ENCODE peak calls at places on chromosomes 13 and 19, in seven cellular contexts. R is PC-9, K is A549, H is IMR-90, D is trophoblast cell, A is GM23338, V is SK-N-SH. E is an unnamed sample.

GRCh38 chr13:44306401-44307192 is 67.0 kb upstream of the SERP2 start:
- DNase-seq in H (peak; percentile 99), K (peak; percentile 36), D (peak; percentile 18), A (peak; percentile 62), R (peak; percentile 62), V (no peak), E (peak; percentile 67)

GRCh38 chr13:20188649-20189553 is 3.8 kb downstream of the GJB2 start:
- DNase-seq in K (no peak), V (peak; percentile 41), A (peak; percentile 77), H (no peak), D (no peak), R (no peak), E (no peak)

GRCh38 chr13:20840590-20840989 is 62.0 kb downstream of the XPO4 start:
- DNase-seq in V (no peak), R (no peak), K (no peak), D (no peak), A (no peak), H (no peak), E (no peak)

GRCh38 chr13:105914637-105915036 is 620.8 kb downstream of the EFNB2 start:
- DNase-seq in K (no peak), V (no peak), R (no peak), D (peak; percentile 38), H (peak; percentile 95), A (no peak), E (no peak)

GRCh38 chr19:7989071-7989575 is 16.3 kb downstream of the ELAVL1 start:
- DNase-seq in K (no peak), V (no peak), R (peak; percentile 37), A (no peak), H (no peak), D (peak; percentile 89), E (no peak)

GRCh38 chr13:43805681-43806128 is 18.9 kb upstream of the ENOX1 start:
- DNase-seq in D (peak; percentile 50), A (peak; percentile 59), V (no peak), R (no peak), H (peak; percentile 25), K (peak; percentile 11), E (no peak)

GRCh38 chr13:48909088-48909389 is 66.7 kb upstream of the FNDC3A start:
- DNase-seq in K (no peak), H (no peak), R (no peak), A (no peak), V (no peak), D (no peak), E (no peak)

GRCh38 chr19:35059799-35060091 is 18.2 kb downstream of the HPN start:
- DNase-seq in H (no peak), K (no peak), R (no peak), V (no peak), A (no peak), D (no peak), E (no peak)

GRCh38 chr13:95155504-95155903 is 145.7 kb downstream of the ABCC4 start:
- DNase-seq in D (no peak), A (no peak), H (no peak), V (no peak), R (no peak), K (no peak), E (no peak)

GRCh38 chr19:6219147-6219525 is 60.6 kb downstream of the MLLT1 start:
- DNase-seq in H (no peak), R (no peak), A (no peak), K (no peak), D (no peak), V (no peak), E (no peak)

GRCh38 chr13:31786011-31786410 is 46.7 kb downstream of the RXFP2 start:
- DNase-seq in A (no peak), D (no peak), H (no peak), V (no peak), R (no peak), K (no peak), E (no peak)

GRCh38 chr19:5831152-5831551 is 8.3 kb downstream of the FUT6 start:
- DNase-seq in V (no peak), R (no peak), A (no peak), H (no peak), D (no peak), K (no peak), E (no peak)

GRCh38 chr13:75486146-75486545 is 4.2 kb upstream of the TBC1D4 start:
- DNase-seq in R (no peak), A (peak; percentile 19), H (no peak), K (peak; percentile 11), D (no peak), V (no peak), E (no peak)

GRCh38 chr19:15779756-15780476 is 7.5 kb upstream of the OR10H5 start:
- DNase-seq in V (no peak), A (no peak), H (no peak), R (peak; percentile 28), K (no peak), D (no peak), E (no peak)

DNA sequence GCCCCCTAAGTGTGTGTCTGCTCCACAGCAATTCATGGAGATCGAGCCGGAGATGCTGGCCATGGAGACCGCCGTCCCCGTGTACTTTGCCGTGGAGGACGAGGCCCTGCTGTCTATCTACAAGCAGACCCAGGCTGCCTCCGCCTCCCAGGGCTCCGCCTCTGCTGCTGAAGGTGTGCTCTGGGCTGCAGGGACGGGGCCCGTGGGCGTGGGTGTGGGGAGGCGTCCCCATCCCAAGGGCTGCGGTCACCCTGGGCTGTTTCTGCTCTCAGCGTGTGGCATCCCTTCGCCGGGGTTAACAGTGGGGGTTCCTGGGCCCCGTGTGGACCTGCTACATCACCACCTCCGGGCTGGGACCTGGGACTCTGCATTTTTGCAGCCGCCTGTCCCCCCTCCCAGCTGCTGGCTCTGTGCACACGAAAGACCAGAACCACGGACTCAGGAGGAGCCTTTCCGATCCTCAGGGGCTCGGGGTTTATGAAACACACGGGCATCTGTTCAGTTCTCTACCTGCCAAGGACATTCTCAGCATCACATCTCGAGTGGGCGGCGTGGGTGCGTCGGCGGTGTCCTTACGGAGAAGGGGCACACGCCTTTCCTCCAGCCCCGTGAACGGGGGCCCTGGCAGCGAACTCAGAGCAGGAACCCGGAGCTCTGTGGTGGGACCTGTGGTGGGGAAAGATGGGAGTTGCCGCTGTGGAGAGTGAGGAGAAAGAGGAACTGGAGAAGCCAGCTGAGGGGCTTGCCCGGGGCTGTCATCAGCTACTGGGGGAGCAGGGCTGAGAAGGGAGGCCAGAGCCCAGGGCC is 7.7 kb downstream of the NCLN start:
- DNase-seq in H (no peak), A (no peak), V (no peak), D (no peak), R (no peak), K (no peak), E (no peak)
- H3K4me2 ChIP-seq in H (no peak overlapping the region), A (no peak overlapping the region), V (no peak overlapping the region), D (no peak overlapping the region), R (no peak overlapping the region), K (no peak overlapping the region), E (no peak overlapping the region)

DNA sequence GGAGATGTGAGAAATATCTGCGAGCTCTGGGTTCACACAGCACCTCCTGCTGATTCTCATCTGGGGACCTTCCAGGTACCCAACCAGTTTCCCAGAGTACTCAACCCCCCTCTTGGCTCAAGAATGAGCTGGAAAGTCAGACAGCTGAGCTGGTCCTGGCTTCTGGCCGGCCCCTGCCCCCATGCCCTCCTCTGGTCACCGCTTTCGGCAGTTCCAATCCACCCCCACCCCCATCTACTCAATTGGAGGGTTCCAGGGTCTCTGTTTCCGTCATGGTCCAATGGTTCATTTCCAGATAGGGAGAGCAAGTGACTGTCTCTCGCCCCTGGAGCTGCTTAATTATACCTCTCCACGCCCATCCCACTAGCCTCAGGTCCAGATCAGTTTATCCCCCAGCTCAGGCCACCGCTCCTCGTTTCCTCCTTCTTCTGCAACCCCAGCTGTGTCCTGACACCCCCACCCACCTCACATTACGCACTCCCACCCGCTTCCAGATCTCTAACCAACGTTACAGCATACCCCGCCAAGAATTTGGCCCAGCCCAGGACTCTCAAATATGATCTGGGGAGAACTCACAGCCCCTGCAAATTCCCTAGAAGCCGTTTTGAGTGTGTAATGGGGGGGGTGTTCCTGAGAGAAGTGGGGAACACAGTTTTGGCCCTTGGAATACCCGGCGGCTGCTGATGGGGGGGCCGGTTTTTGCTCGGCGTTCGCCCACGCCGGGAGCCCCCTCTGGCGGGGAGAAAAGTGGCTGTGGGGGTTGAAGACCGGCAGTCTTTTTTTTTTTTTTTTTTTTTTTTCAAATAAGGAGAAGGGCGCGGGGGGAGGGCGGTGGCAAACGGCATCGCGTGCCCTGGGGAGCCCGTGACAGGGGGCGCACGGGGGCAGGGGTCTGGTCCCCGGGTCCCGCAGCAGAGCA is 1.8 kb upstream of the PDE4A start:
- DNase-seq in K (no peak), V (peak; percentile 56), D (no peak), R (no peak), H (no peak), A (peak; percentile 57), E (peak; percentile 17)
- H3K4me1 ChIP-seq in K (peaks cover 24% of the 10 kb centered on the region), V (peaks cover 10% of the 10 kb centered on the region), D (peaks cover 3% of the 10 kb centered on the region), R (peaks cover 13% of the 10 kb centered on the region), H (peaks cover 12% of the 10 kb centered on the region), A (peaks cover 19% of the 10 kb centered on the region), E (peaks cover 16% of the 10 kb centered on the region)

GRCh38 chr19:17751912-17752273 is 616 bp downstream of the FCHO1 start:
- DNase-seq in D (no peak), A (no peak), H (no peak), K (no peak), R (no peak), V (no peak), E (no peak)

GRCh38 chr19:17751103-17751911 is at the start of gene FCHO1:
- DNase-seq in A (no peak), D (no peak), R (no peak), K (no peak), H (no peak), V (no peak), E (no peak)

GRCh38 chr19:17747205-17748098 is 3.8 kb upstream of the FCHO1 start:
- DNase-seq in D (peak; percentile 97), A (peak; percentile 99), V (peak; percentile 100), K (peak; percentile 87), R (peak; percentile 93), H (peak; percentile 89), E (peak; percentile 96)

GRCh38 chr19:17748884-17749638 is 2.2 kb upstream of the FCHO1 start:
- DNase-seq in R (no peak), V (no peak), A (no peak), D (no peak), K (no peak), H (no peak), E (no peak)

DNA sequence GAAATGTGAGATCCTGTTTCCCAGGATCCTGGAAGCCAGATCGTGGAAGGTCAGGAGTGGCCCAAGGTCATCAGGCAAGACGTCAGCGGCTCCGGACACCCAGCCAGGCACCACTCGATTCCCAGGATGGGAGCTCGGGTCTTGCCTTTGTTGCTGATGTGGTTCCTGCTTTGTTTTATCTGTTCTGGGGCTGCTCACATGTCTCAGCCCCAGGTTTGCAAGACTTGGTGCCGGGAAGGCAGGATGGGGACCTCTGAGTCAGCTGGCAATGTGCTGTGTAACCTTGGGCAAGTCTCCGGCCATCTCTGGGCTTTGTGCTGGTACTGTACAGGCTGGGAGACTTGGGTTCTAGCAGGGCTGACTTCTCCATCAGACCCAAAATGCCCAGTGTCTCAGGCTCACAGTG is 1.4 kb upstream of the FCHO1 start:
- DNase-seq in H (no peak), V (no peak), A (no peak), R (no peak), K (no peak), D (no peak), E (no peak)
- H3K4me2 ChIP-seq in H (no peak overlapping the region), V (no peak overlapping the region), A (no peak overlapping the region), R (no peak overlapping the region), K (peak overlapping the region; percentile 31), D (no peak overlapping the region), E (no peak overlapping the region)

DNA sequence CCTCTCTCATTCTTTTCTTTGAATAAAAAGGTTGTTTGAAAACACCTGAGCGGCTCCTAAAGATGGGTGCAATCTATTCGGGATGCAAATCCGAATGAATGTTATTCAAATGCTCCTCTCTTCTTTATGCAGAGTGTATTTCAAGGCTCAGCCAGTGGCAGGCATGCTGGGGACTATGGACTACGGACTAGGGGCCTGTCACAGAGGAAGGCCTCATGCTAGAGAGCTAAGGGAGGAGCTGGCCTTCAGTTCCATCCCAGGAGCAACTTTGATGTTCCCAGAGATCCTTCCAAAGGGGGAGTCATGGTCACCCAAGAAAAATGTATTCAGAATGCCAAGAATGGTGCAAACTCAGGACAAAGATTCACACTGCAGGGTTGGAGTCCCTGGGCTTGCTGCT is 9.3 kb downstream of the ALOX5AP start:
- DNase-seq in K (no peak), D (no peak), H (no peak), V (no peak), A (no peak), R (no peak), E (no peak)
- H3K4me1 ChIP-seq in K (peaks cover 65% of the 10 kb centered on the region), D (peaks cover 24% of the 10 kb centered on the region), H (peaks cover 23% of the 10 kb centered on the region), V (peaks cover 8% of the 10 kb centered on the region), A (no peaks in the 10 kb centered on the region), R (peaks cover 49% of the 10 kb centered on the region), E (peaks cover 31% of the 10 kb centered on the region)